ENCODE peak calls at places on chromosomes 12 and 14, in four cellular contexts. T is activated CD8-positive, alpha-beta memory T cell treated with anti-CD3 and anti-CD28 coated beads, Interleukin-2, amount 50 U/mL, for 4 hours; O is HL-60; U is NCI-H446. I is an unnamed sample.

GRCh38 chr14:96629082-96629481 is 126.9 kb downstream of the PAPOLA start:
- DNase-seq in T (no peak), U (no peak), O (no peak), I (no peak)

GRCh38 chr12:45599196-45599595 is 130.3 kb upstream of the ARID2 start:
- DNase-seq in U (no peak), O (no peak), T (no peak), I (no peak)

GRCh38 chr12:3432868-3433267 is 58.1 kb upstream of the PRMT8 start:
- DNase-seq in U (no peak), O (no peak), T (no peak), I (no peak)

GRCh38 chr14:80621701-80622100 is 319.8 kb downstream of the CEP128 start:
- DNase-seq in O (no peak), U (no peak), T (no peak), I (no peak)

GRCh38 chr12:32163596-32163995 is 56.9 kb downstream of the BICD1 start:
- DNase-seq in O (no peak), U (no peak), T (no peak), I (no peak)

GRCh38 chr14:60839657-60840056 is 105.1 kb downstream of the MNAT1 start:
- DNase-seq in U (peak), T (no peak), O (no peak), I (no peak)

GRCh38 chr12:7989827-7990491 is 42.6 kb upstream of the FOXJ2 start:
- DNase-seq in U (no peak), T (peak), O (peak), I (peak)

GRCh38 chr14:31405599-31406251 is 14.6 kb downstream of the HEATR5A start:
- DNase-seq in U (no peak), T (no peak), O (no peak), I (no peak)

GRCh38 chr12:91432079-91432478 is 249.5 kb upstream of the DCN start:
- DNase-seq in U (no peak), T (no peak), O (no peak), I (no peak)

GRCh38 chr12:95143784-95144205 is 70.4 kb upstream of the NR2C1 start:
- DNase-seq in O (no peak), T (no peak), U (no peak), I (no peak)

GRCh38 chr12:96136129-96136528 is 58.0 kb upstream of the ELK3 start:
- DNase-seq in U (no peak), T (no peak), O (no peak), I (no peak)

GRCh38 chr12:99810718-99811593 is 163.4 kb downstream of the GARIN6 start:
- DNase-seq in U (peak), O (no peak), T (no peak), I (no peak)

GRCh38 chr12:2339022-2339431 is 286.2 kb downstream of the CACNA1C start:
- DNase-seq in O (no peak), T (no peak), U (no peak), I (peak)

GRCh38 chr12:68896881-68897540 is 36.0 kb downstream of the CPM start:
- DNase-seq in O (peak), T (no peak), U (no peak), I (no peak)

I was measured in CD14-positive monocyte.